ENCODE peak calls at places on chromosomes 13 and 19, in six cellular contexts. C, I, L, G, O and X are unnamed samples.

GRCh38 chr19:9009935-9010651 is at the start of gene MUC16:
- ATAC-seq in C (peak), G (no peak), L (no peak), O (no peak), I (peak), X (no peak)

GRCh38 chr13:110298566-110299321 is 8.2 kb downstream of the COL4A1 start:
- ATAC-seq in O (no peak), I (no peak), L (peak), G (peak), C (no peak), X (no peak)

GRCh38 chr13:106629068-106629712 is 61.3 kb upstream of the ARGLU1 start:
- ATAC-seq in C (no peak), G (no peak), I (no peak), O (no peak), L (no peak), X (no peak)

GRCh38 chr19:16153582-16154336 is 10.3 kb downstream of the HSH2D start:
- ATAC-seq in C (no peak), I (peak), L (no peak), G (no peak), O (no peak), X (no peak)

GRCh38 chr13:52995946-52996345 is 32.7 kb upstream of the OLFM4 start:
- ATAC-seq in L (no peak), C (no peak), G (no peak), O (no peak), I (no peak), X (no peak)

GRCh38 chr19:17966497-17967257 is at the start of gene KCNN1:
- ATAC-seq in L (peak), C (no peak), G (no peak), O (no peak), I (peak), X (peak)

GRCh38 chr13:24511824-24512207 is 762 bp downstream of the PARP4 start:
- ATAC-seq in I (peak), G (no peak), C (no peak), L (no peak), O (no peak), X (no peak)

GRCh38 chr13:110531671-110532083 is 29.8 kb downstream of the RAB20 start:
- ATAC-seq in L (no peak), G (no peak), O (no peak), I (no peak), C (no peak), X (no peak)

GRCh38 chr19:21569497-21569870 is 64.1 kb downstream of the ZNF429 start:
- ATAC-seq in C (no peak), L (no peak), G (no peak), O (no peak), I (no peak), X (peak)

GRCh38 chr13:56864451-56864850 is 276.3 kb upstream of the PRR20A start:
- ATAC-seq in L (no peak), O (no peak), I (no peak), G (no peak), C (no peak), X (no peak)

GRCh38 chr13:85367887-85368286 is 431.3 kb downstream of the SLITRK6 start:
- ATAC-seq in L (no peak), C (no peak), I (no peak), O (no peak), G (no peak), X (no peak)

GRCh38 chr13:45086484-45086883 is 33.8 kb upstream of the GTF2F2 start:
- ATAC-seq in I (no peak), O (no peak), L (no peak), C (no peak), G (no peak), X (no peak)
- TF ChIP-seq POLR2AphosphoS5 in I (no peak), O (no peak), L (no peak), C (no peak), G (no peak), X (no peak)

GRCh38 chr13:49936085-49936942 is at the start of gene SPRYD7:
- ATAC-seq in C (peak), O (peak), G (peak), I (peak), L (peak), X (peak)
- TF ChIP-seq POLR2AphosphoS5 in C (peak), O (peak), G (peak), I (peak), L (peak), X (peak)

GRCh38 chr13:35857769-35858168 is 273.4 kb downstream of the DCLK1 start:
- ATAC-seq in G (no peak), L (peak), O (no peak), I (no peak), C (no peak), X (no peak)
- TF ChIP-seq POLR2AphosphoS5 in G (no peak), L (no peak), O (no peak), I (no peak), C (no peak), X (no peak)

DNA sequence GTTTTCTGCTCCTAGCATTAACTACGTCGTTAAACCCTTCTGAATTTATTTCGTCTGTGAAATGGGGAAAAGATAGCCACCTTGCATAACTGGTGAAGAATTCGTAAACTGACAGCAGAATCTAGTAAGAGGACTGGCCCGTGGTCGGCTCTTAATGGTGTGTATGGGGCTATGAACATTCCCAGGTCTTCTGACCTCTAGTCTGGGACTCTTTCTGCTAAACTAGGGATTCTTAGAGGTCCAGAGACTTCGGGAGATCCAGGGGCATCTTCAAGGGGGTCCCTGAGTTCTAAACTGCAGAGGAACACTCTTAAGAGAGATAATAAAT is 231.1 kb upstream of the SERP2 start:
- ATAC-seq in I (peak), L (peak), G (no peak), C (peak), O (peak), X (peak)
- TF ChIP-seq POLR2AphosphoS5 in I (no peak), L (no peak), G (no peak), C (no peak), O (no peak), X (no peak)

GRCh38 chr13:20801704-20802103 is 27.9 kb upstream of the EEF1AKMT1 start:
- ATAC-seq in O (no peak), C (no peak), I (no peak), G (no peak), L (no peak), X (no peak)
- TF ChIP-seq POLR2AphosphoS5 in O (no peak), C (no peak), I (no peak), G (no peak), L (no peak), X (no peak)

GRCh38 chr19:459724-460511 is 915 bp downstream of the SHC2 start:
- ATAC-seq in G (no peak), I (peak), C (peak), L (peak), O (peak), X (peak)
- TF ChIP-seq POLR2AphosphoS5 in G (peak), I (peak), C (no peak), L (peak), O (peak), X (no peak)

DNA sequence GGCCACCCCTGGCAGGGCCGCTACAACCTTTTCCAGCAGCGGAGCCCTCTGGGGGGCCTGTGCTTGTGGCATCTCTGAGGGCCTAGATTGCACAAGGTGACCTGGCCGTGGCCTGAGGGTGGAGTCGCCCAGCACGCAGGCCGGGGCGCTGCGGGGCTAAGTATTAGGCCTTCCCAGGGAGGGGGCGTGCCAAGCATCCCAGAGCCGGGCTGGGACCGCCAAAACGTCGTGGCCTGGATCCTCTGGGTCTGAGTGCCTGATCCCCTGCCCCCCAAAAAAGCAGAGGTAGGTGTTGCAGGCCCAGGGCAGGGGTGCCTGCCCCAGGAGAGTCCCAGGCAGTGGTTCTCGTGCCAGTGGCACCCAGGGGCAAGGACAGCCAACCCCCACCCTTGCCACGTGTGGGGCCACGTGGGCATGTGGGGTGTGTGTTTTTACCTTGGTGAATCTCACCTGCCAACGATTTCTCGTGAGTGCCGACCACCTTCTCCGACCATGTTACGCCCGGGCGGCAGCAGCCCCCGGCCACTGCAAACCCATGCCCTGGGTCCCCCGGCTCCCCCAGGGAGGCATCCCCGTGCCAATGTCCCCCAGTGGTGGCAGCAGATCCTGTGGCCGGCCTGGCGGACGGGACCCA is 12.6 kb upstream of the GNA15 start:
- ATAC-seq in C (no peak), G (no peak), I (no peak), O (no peak), L (no peak), X (no peak)
- TF ChIP-seq POLR2AphosphoS5 in C (no peak), G (no peak), I (no peak), O (no peak), L (no peak), X (no peak)

GRCh38 chr19:39506598-39506943 is 7.8 kb downstream of the DLL3 start:
- ATAC-seq in L (no peak), O (no peak), G (no peak), C (no peak), I (no peak), X (no peak)
- TF ChIP-seq POLR2AphosphoS5 in L (no peak), O (no peak), G (no peak), C (no peak), I (no peak), X (no peak)